ENCODE peak calls at places on chromosomes 11 and 22, in seven cellular contexts. J is HFF-Myc, F is IMR-90, L is esophagus squamous epithelium, S is astrocyte of the spinal cord, G is breast epithelium, Z is kidney. X is an unnamed sample.

GRCh38 chr11:111911563-111912401 is at the start of gene CRYAB:
- DNase-seq in L (no peak), F (peak; percentile 82), J (peak; percentile 36), S (peak; percentile 49), G (peak; percentile 81), Z (peak; percentile 97), X (no peak)

GRCh38 chr11:64210301-64211020 is 3.9 kb downstream of the FERMT3 start:
- DNase-seq in J (no peak), Z (no peak), L (no peak), G (no peak), S (no peak), F (no peak), X (no peak)

GRCh38 chr22:25334091-25334490 is 114.7 kb downstream of the CRYBB2 start:
- DNase-seq in L (no peak), J (peak; percentile 10), G (no peak), S (no peak), F (peak; percentile 16), Z (no peak), X (no peak)

GRCh38 chr11:57324886-57325734 is at the start of gene TNKS1BP1:
- DNase-seq in L (peak; percentile 83), J (peak; percentile 73), F (peak; percentile 97), S (peak; percentile 98), Z (peak; percentile 99), G (peak; percentile 98), X (peak; percentile 77)

GRCh38 chr22:43090130-43090789 is 1.1 kb upstream of the TTLL1 start:
- DNase-seq in J (peak; percentile 89), Z (peak; percentile 79), F (peak; percentile 80), G (no peak), S (peak; percentile 87), L (no peak), X (peak; percentile 70)

GRCh38 chr11:128692750-128693578 is 908 bp upstream of the FLI1 start:
- DNase-seq in J (no peak), G (no peak), F (no peak), S (peak; percentile 38), L (no peak), Z (peak; percentile 85), X (no peak)

GRCh38 chr11:35237860-35238715 is 99.1 kb downstream of the CD44 start:
- DNase-seq in F (no peak), Z (no peak), J (no peak), S (peak; percentile 45), G (no peak), L (no peak), X (peak; percentile 69)

GRCh38 chr22:21101877-21102638 is 56.3 kb downstream of the LRRC74B start:
- DNase-seq in Z (no peak), J (no peak), G (no peak), S (no peak), F (no peak), L (no peak), X (no peak)

GRCh38 chr11:107953506-107953905 is 25.3 kb downstream of the RAB39A start:
- DNase-seq in F (no peak), S (no peak), G (no peak), Z (no peak), J (no peak), L (no peak), X (no peak)

GRCh38 chr11:72333657-72334056 is 89.7 kb upstream of the PHOX2A start:
- DNase-seq in S (peak; percentile 32), J (no peak), L (no peak), Z (no peak), G (no peak), F (no peak), X (no peak)

GRCh38 chr11:10310301-10310841 is 5.5 kb downstream of the ADM start:
- DNase-seq in F (peak; percentile 68), S (peak; percentile 56), Z (no peak), G (no peak), J (no peak), L (no peak), X (peak; percentile 88)

GRCh38 chr11:46936138-46937110 is at the start of gene CSTPP1:
- DNase-seq in G (peak; percentile 94), J (peak; percentile 84), F (peak; percentile 92), S (peak; percentile 91), L (peak; percentile 77), Z (peak; percentile 98), X (peak; percentile 89)

GRCh38 chr11:104541706-104542105 is 356.6 kb downstream of the CASP12 start:
- DNase-seq in S (no peak), J (no peak), L (no peak), F (no peak), Z (no peak), G (no peak), X (no peak)

GRCh38 chr11:19933132-19933735 is 220.6 kb downstream of the NAV2 start:
- DNase-seq in L (no peak), S (no peak), F (no peak), G (no peak), Z (peak; percentile 67), J (no peak), X (no peak)

GRCh38 chr11:32584921-32585320 is 1.3 kb downstream of the EIF3M start:
- DNase-seq in J (no peak), S (no peak), G (no peak), L (no peak), Z (no peak), F (no peak), X (no peak)
- H3K4me3 ChIP-seq in J (peak overlapping the region; percentile 97), S (peak overlapping the region; percentile 77), G (peak overlapping the region; percentile 93), L (peak overlapping the region; percentile 87), Z (peak overlapping the region; percentile 70), F (peak overlapping the region; percentile 75), X (peak overlapping the region; percentile 96)

GRCh38 chr11:75523189-75523588 is 2.6 kb downstream of the GDPD5 start:
- DNase-seq in Z (no peak), S (no peak), L (no peak), F (no peak), G (no peak), J (no peak), X (no peak)
- TF ChIP-seq CTCF in Z (no peak), S (no peak), L (no peak), F (no peak), G (no peak), J (no peak), X (no peak)

GRCh38 chr22:38314992-38315800 is 2.0 kb downstream of the CSNK1E start:
- DNase-seq in G (no peak), F (peak; percentile 35), S (no peak), Z (no peak), J (no peak), L (no peak), X (no peak)
- H3K4me3 ChIP-seq in G (peak overlapping the region; percentile 94), F (peak overlapping the region; percentile 92), S (peak overlapping the region; percentile 87), Z (peak overlapping the region; percentile 75), J (peak overlapping the region; percentile 86), L (peak overlapping the region; percentile 74), X (peak overlapping the region; percentile 74)

GRCh38 chr11:59680287-59681154 is 11.7 kb upstream of the PATL1 start:
- DNase-seq in J (no peak), Z (no peak), L (no peak), S (peak; percentile 82), F (peak; percentile 83), G (no peak), X (peak; percentile 39)

GRCh38 chr11:59678813-59679165 is 10.0 kb upstream of the PATL1 start:
- DNase-seq in S (no peak), G (no peak), F (no peak), Z (no peak), L (no peak), J (no peak), X (no peak)

GRCh38 chr11:59676205-59676604 is 7.4 kb upstream of the PATL1 start:
- DNase-seq in L (no peak), J (no peak), S (no peak), F (no peak), G (no peak), Z (no peak), X (no peak)

GRCh38 chr11:59679347-59679746 is 10.5 kb upstream of the PATL1 start:
- DNase-seq in G (no peak), S (no peak), L (no peak), Z (no peak), F (no peak), J (no peak), X (no peak)

GRCh38 chr11:59678118-59678812 is 9.4 kb upstream of the PATL1 start:
- DNase-seq in F (no peak), J (no peak), S (no peak), Z (no peak), L (no peak), G (no peak), X (no peak)
- TF ChIP-seq CTCF in F (no peak), J (no peak), S (no peak), Z (no peak), L (no peak), G (no peak), X (peak; percentile 14)

DNA sequence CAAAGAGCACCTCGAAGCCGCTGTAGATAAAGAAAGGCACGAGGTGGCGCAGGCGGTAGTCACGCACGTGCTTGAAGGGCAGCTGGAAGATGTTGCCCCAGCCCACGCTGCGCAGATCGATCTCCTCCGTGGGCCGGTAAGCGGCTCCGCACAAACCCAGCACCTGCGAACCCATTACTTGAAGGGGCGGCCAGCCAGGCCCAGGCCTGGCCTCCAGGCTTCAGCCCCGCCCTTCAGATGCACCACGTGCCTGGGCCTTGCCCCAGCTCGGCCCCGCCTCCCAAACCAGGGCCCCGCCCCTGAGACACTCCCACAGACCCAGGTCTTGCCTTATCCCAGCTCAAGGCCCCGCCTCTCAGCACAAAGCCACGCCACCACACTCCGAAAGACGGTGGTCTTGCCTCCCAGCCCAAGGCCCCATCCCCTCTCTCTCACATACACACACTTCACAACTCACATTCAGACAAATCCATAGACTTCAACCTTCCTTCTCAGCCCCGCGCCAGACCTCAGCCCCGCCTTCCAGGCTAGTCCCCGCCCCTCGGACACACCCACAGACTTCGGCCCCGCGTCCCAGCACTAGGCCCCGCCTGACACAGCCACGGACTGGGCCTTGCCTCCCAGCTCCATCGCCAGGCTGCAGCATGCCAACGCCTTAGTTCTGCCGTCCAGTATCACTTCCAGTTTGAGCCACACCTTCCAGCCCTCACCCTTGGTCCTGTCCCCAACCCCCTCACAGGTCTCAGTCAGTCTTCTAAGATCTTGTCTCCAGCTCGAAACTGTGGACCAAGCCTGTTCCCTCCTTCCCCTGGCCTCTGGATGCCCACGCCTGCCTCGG is 7.1 kb downstream of the UNC93B1 start:
- DNase-seq in S (no peak), G (no peak), J (no peak), F (no peak), L (no peak), Z (peak; percentile 86), X (no peak)
- H3K4me3 ChIP-seq in S (no peak overlapping the region), G (no peak overlapping the region), J (no peak overlapping the region), F (no peak overlapping the region), L (no peak overlapping the region), Z (no peak overlapping the region), X (no peak overlapping the region)

DNA sequence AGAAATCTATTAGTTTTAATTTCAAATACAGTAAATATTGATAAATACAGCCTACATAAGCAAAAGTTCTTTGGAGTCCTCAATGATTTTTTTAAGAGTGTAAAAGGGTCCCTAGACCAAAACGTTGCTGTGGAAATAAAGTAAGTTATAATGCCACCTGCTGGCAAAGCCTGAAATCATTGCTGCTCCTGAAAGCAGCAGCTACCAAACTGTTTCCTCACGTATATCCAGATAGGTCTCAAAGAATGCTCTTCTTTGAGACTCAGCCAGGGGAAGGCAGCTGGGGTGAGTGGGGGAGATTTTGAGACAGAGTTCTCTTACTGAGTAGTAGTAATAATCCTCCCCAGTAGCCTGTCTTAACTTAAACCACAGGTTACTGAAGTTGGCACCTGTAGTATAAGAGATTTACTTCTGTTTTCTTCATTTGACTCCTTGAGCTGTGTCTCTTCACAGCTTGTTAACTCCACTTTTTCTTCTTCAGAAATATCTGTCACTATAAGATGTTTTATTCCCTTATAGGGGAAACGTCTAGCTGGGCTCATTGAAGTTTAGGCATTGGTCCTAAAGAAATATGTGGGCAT is 78.1 kb downstream of the BTBD10 start:
- DNase-seq in F (peak; percentile 68), J (peak; percentile 15), G (no peak), S (peak; percentile 55), L (no peak), Z (no peak), X (peak; percentile 10)
- TF ChIP-seq CTCF in F (peak; percentile 73), J (peak; percentile 65), G (peak; percentile 22), S (peak; percentile 71), L (peak; percentile 44), Z (peak; percentile 50), X (peak; percentile 61)

GRCh38 chr11:103384652-103385051 is 275.4 kb downstream of the DYNC2H1 start:
- DNase-seq in Z (no peak), L (no peak), F (no peak), S (peak; percentile 24), G (no peak), J (no peak), X (no peak)
- H3K4me3 ChIP-seq in Z (peak overlapping the region; percentile 23), L (no peak overlapping the region), F (peak overlapping the region; percentile 2), S (no peak overlapping the region), G (no peak overlapping the region), J (no peak overlapping the region), X (no peak overlapping the region)

X was measured in GM12864.